ENCODE peak calls at places on chromosome 7, in four cellular contexts. J is CD8-positive, alpha-beta memory T cell; M is heart right ventricle; A is cardiac muscle cell. C is an unnamed sample.

GRCh38 chr7:157389951-157390730 is 53.3 kb downstream of the DNAJB6 start:
- DNase-seq in J (no peak), M (no peak), A (no peak), C (no peak)

GRCh38 chr7:143279186-143280098 is 5.3 kb upstream of the TMEM139 start:
- DNase-seq in J (peak; percentile 26), M (no peak), A (no peak), C (no peak)

GRCh38 chr7:74203157-74203556 is 6.6 kb upstream of the LAT2 start:
- DNase-seq in J (no peak), M (no peak), A (peak; percentile 60), C (no peak)

GRCh38 chr7:45921699-45922519 is 837 bp upstream of the IGFBP3 start:
- DNase-seq in J (no peak), M (peak; percentile 57), A (peak; percentile 81), C (no peak)

GRCh38 chr7:55348502-55348901 is 16.6 kb upstream of the LANCL2 start:
- DNase-seq in J (no peak), M (no peak), A (no peak), C (no peak)

GRCh38 chr7:45588466-45588865 is 14.3 kb downstream of the ADCY1 start:
- DNase-seq in J (no peak), M (no peak), A (no peak), C (no peak)

GRCh38 chr7:27161721-27162547 is 3.4 kb downstream of the HOXA9 start:
- DNase-seq in J (no peak), M (no peak), A (no peak), C (no peak)

GRCh38 chr7:1268866-1269265 is 36.2 kb downstream of the UNCX start:
- DNase-seq in J (no peak), M (no peak), A (no peak), C (no peak)

GRCh38 chr7:78427209-78427608 is 628.6 kb downstream of the PHTF2 start:
- DNase-seq in J (no peak), M (no peak), A (no peak), C (no peak)

GRCh38 chr7:150800576-150801241 is at the start of gene TMEM176A:
- DNase-seq in J (peak; percentile 21), M (peak; percentile 41), A (no peak), C (no peak)

GRCh38 chr7:115145512-115145911 is 223.6 kb downstream of the MDFIC start:
- DNase-seq in J (no peak), M (no peak), A (no peak), C (no peak)

GRCh38 chr7:157669768-157670345 is 333.1 kb downstream of the DNAJB6 start:
- DNase-seq in J (peak; percentile 21), M (no peak), A (no peak), C (no peak)

GRCh38 chr7:106812027-106812643 is 52.9 kb upstream of the PIK3CG start:
- DNase-seq in J (no peak), M (no peak), A (no peak), C (no peak)

GRCh38 chr7:87345962-87346371 is 503 bp downstream of the CROT start:
- DNase-seq in J (no peak), M (no peak), A (no peak), C (no peak)

GRCh38 chr7:13181221-13181620 is 493.8 kb downstream of the ARL4A start:
- DNase-seq in J (no peak), M (no peak), A (no peak), C (no peak)

GRCh38 chr7:96636979-96637378 is 72.7 kb downstream of the SEM1 start:
- DNase-seq in J (no peak), M (no peak), A (no peak), C (no peak)

GRCh38 chr7:23431596-23432284 is 38.6 kb downstream of the IGF2BP3 start:
- DNase-seq in J (no peak), M (no peak), A (no peak), C (no peak)

GRCh38 chr7:6170571-6171531 is 101.6 kb downstream of the CYTH3 start:
- DNase-seq in J (no peak), M (peak; percentile 30), A (no peak), C (no peak)

GRCh38 chr7:141073173-141073640 is 657 bp upstream of the TMEM178B start:
- DNase-seq in J (no peak), M (peak; percentile 52), A (peak; percentile 90), C (no peak)

GRCh38 chr7:86598721-86599120 is 45.0 kb upstream of the GRM3 start:
- DNase-seq in J (no peak), M (no peak), A (no peak), C (no peak)

GRCh38 chr7:96380111-96380512 is 58.2 kb upstream of the SLC25A13 start:
- DNase-seq in J (no peak), M (no peak), A (no peak), C (no peak)

GRCh38 chr7:91135703-91136102 is 128.5 kb upstream of the FZD1 start:
- DNase-seq in J (no peak), M (no peak), A (no peak), C (no peak)

GRCh38 chr7:51970961-51971655 is 654.5 kb upstream of the COBL start:
- DNase-seq in J (no peak), M (no peak), A (no peak), C (no peak)

GRCh38 chr7:116528008-116528789 is 3.4 kb downstream of the CAV1 start:
- DNase-seq in J (no peak), M (peak; percentile 31), A (no peak), C (no peak)

GRCh38 chr7:55546826-55547225 is 25.5 kb downstream of the VOPP1 start:
- DNase-seq in J (no peak), M (peak; percentile 63), A (no peak), C (no peak)

GRCh38 chr7:20407585-20408466 is 77.1 kb downstream of the ITGB8 start:
- DNase-seq in J (no peak), M (peak; percentile 69), A (peak; percentile 72), C (no peak)

GRCh38 chr7:252981-253380 is 37.0 kb upstream of the FOXL3 start:
- DNase-seq in J (no peak), M (no peak), A (no peak), C (no peak)

GRCh38 chr7:721619-722248 is 4.8 kb upstream of the DNAAF5 start:
- DNase-seq in J (no peak), M (no peak), A (no peak), C (no peak)

GRCh38 chr7:44279731-44280505 is 45.5 kb downstream of the CAMK2B start:
- DNase-seq in J (no peak), M (no peak), A (no peak), C (no peak)

GRCh38 chr7:11436773-11437524 is 395.0 kb downstream of the THSD7A start:
- DNase-seq in J (no peak), M (no peak), A (no peak), C (no peak)

GRCh38 chr7:98802088-98802780 is 67.6 kb downstream of the TMEM130 start:
- DNase-seq in J (no peak), M (peak; percentile 11), A (no peak), C (no peak)

GRCh38 chr7:155963771-155964195 is 151.5 kb upstream of the SHH start:
- DNase-seq in J (no peak), M (no peak), A (no peak), C (no peak)

GRCh38 chr7:42107484-42107883 is 129.5 kb downstream of the GLI3 start:
- DNase-seq in J (no peak), M (no peak), A (peak; percentile 59), C (no peak)

GRCh38 chr7:70730451-70731110 is 401.4 kb upstream of the GALNT17 start:
- DNase-seq in J (no peak), M (no peak), A (no peak), C (peak; percentile 60)

GRCh38 chr7:150399421-150399820 is 20.3 kb downstream of the ZNF775 start:
- DNase-seq in J (no peak), M (no peak), A (no peak), C (no peak)

GRCh38 chr7:78638364-78638763 is 815.1 kb downstream of the MAGI2 start:
- DNase-seq in J (no peak), M (no peak), A (no peak), C (no peak)

GRCh38 chr7:33143996-33144718 is 14.8 kb downstream of the BBS9 start:
- DNase-seq in J (no peak), M (no peak), A (no peak), C (no peak)

DNA sequence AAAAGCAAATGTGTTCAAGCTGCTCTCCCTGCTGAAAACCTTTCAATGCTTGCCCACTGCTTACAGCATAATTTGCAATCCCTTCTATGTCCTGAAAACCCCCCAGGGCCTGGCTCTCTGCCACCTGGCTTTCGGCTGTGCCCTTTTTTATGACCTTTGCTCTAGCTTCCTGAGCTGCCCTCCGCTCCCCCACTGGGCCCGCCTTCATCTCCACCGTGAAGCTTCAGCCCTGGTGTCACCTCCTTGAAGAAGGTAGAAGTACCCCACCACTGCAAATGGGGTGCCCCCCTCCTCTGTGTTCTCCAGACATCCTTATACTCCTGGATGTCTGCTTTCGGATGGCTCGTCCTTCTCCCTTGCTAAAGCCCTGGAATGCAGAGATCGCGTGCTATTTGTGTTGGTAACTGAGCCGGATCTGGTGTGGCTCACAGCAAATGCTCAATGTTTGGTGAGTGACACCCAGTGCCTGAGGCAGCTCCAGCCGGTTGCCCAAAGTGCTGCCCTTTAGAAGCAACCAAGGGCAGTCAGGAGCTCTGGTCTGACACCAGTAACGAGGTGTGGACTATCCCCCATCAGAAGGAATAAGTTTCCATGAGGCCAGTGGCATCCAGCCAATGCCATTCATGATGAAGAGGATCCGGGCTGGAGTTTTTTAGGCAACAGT is 90.3 kb downstream of the KIAA1549 start:
- DNase-seq in J (no peak), M (no peak), A (peak; percentile 21), C (no peak)
- H3K4me1 ChIP-seq in J (peaks cover 4% of the 10 kb centered on the region), M (peaks cover 10% of the 10 kb centered on the region), A (peaks cover 13% of the 10 kb centered on the region), C (no peaks in the 10 kb centered on the region)

GRCh38 chr7:102938679-102939078 is 25.9 kb downstream of the LRRC17 start:
- DNase-seq in J (no peak), M (no peak), A (no peak), C (no peak)

GRCh38 chr7:102944241-102944640 is 31.4 kb downstream of the LRRC17 start:
- DNase-seq in J (no peak), M (no peak), A (no peak), C (no peak)

GRCh38 chr7:102942883-102943261 is 30.1 kb downstream of the LRRC17 start:
- DNase-seq in J (no peak), M (no peak), A (no peak), C (no peak)

GRCh38 chr7:102943425-102944169 is 30.8 kb downstream of the LRRC17 start:
- DNase-seq in J (no peak), M (no peak), A (no peak), C (no peak)

GRCh38 chr7:102942181-102942882 is 29.5 kb downstream of the LRRC17 start:
- DNase-seq in J (no peak), M (no peak), A (no peak), C (no peak)
- H3K27ac ChIP-seq in J (no peak overlapping the region), M (no peak overlapping the region), A (no peak overlapping the region), C (no peak overlapping the region)

DNA sequence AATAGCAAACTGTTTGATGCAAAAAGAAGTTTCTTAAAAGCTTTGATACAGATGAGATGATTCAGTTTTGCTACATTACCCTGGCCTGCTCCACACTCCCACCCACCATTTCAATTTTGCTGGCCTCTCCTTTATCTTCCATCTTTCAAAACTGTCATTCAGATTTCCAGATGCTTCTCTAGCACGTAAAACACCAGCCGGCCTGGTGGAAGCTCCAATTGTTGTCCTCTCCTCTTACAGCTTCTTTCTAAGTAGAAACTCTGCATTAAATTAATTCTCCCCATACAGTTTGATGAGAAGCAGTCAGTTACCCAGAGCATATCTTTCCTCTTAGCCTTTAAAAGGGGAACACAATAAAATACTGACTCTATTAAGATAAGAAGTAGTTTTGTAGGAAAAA is 34.3 kb upstream of the ELMO1 start:
- DNase-seq in J (no peak), M (no peak), A (no peak), C (no peak)
- H3K4me1 ChIP-seq in J (no peaks in the 10 kb centered on the region), M (no peaks in the 10 kb centered on the region), A (peaks cover 17% of the 10 kb centered on the region), C (no peaks in the 10 kb centered on the region)

GRCh38 chr7:153566324-153566723 is 485.9 kb upstream of the DPP6 start:
- DNase-seq in J (no peak), M (no peak), A (no peak), C (no peak)

GRCh38 chr7:153567426-153567825 is 484.8 kb upstream of the DPP6 start:
- DNase-seq in J (no peak), M (no peak), A (no peak), C (peak; percentile 78)

GRCh38 chr7:153564391-153564790 is 487.8 kb upstream of the DPP6 start:
- DNase-seq in J (no peak), M (no peak), A (no peak), C (no peak)
- H3K27ac ChIP-seq in J (no peak overlapping the region), M (no peak overlapping the region), A (no peak overlapping the region), C (no peak overlapping the region)

C was measured in keratinocyte.